ENCODE peak calls at places on chromosomes 3 and 15, in nine cellular contexts. T is stomach, Q is body of pancreas, B is T-helper 2 cell, R is NCI-H2081, V is endothelial cell of umbilical vein, C is left ventricle myocardium inferior, K is mucosa of gallbladder, P is astrocyte of the spinal cord. W is an unnamed sample.

GRCh38 chr3:136330900-136331299 is 80.8 kb downstream of the PCCB start:
- DNase-seq in T (no peak), K (no peak), R (no peak), V (no peak), B (no peak), P (no peak), Q (no peak), C (no peak), W (no peak)

GRCh38 chr3:133476971-133477375 is 77.1 kb downstream of the BFSP2 start:
- DNase-seq in T (no peak), R (peak), B (no peak), C (no peak), P (no peak), V (no peak), K (no peak), Q (no peak), W (no peak)

GRCh38 chr15:56038015-56038414 is 44.6 kb upstream of the NEDD4 start:
- DNase-seq in V (peak), R (no peak), B (no peak), P (peak), Q (no peak), K (no peak), T (no peak), C (no peak), W (no peak)

GRCh38 chr3:183688869-183689268 is 8.7 kb upstream of the YEATS2 start:
- DNase-seq in Q (no peak), R (no peak), T (no peak), C (no peak), P (no peak), V (no peak), B (no peak), K (no peak), W (no peak)

GRCh38 chr3:117545484-117545883 is 835.9 kb downstream of the TUSC7 start:
- DNase-seq in C (no peak), T (no peak), V (no peak), B (no peak), Q (no peak), K (no peak), R (no peak), P (no peak), W (no peak)

GRCh38 chr15:63553388-63553791 is 43.8 kb upstream of the FBXL22 start:
- DNase-seq in B (no peak), R (peak), V (peak), P (peak), C (no peak), K (peak), Q (peak), T (peak), W (no peak)

GRCh38 chr3:99544819-99545281 is 93.5 kb upstream of the COL8A1 start:
- DNase-seq in V (peak), C (peak), K (no peak), P (no peak), T (peak), R (no peak), Q (no peak), B (no peak), W (no peak)

GRCh38 chr3:87084868-87085267 is 93.9 kb upstream of the VGLL3 start:
- DNase-seq in C (no peak), R (no peak), T (no peak), B (no peak), Q (no peak), P (peak), K (no peak), V (no peak), W (no peak)

GRCh38 chr3:41690766-41691563 is 270.9 kb downstream of the ULK4 start:
- DNase-seq in T (no peak), B (no peak), C (no peak), R (no peak), K (no peak), V (peak), Q (no peak), P (peak), W (no peak)

GRCh38 chr3:190435618-190436017 is 14.1 kb downstream of the TMEM207 start:
- DNase-seq in K (no peak), C (no peak), B (no peak), P (peak), Q (no peak), V (no peak), T (no peak), R (no peak), W (no peak)

GRCh38 chr15:68767833-68768232 is 52.9 kb downstream of the ANP32A start:
- DNase-seq in C (no peak), Q (no peak), K (no peak), V (no peak), P (no peak), T (no peak), R (no peak), B (no peak), W (no peak)

GRCh38 chr3:66386925-66387650 is 113.7 kb downstream of the LRIG1 start:
- DNase-seq in V (no peak), Q (no peak), R (peak), T (no peak), P (no peak), C (no peak), K (no peak), B (no peak), W (no peak)

GRCh38 chr3:9859530-9860025 is 15.8 kb upstream of the RPUSD3 start:
- DNase-seq in Q (no peak), T (no peak), K (no peak), B (no peak), V (no peak), P (no peak), R (no peak), C (no peak), W (no peak)

GRCh38 chr3:126679831-126680677 is 24.0 kb upstream of the CHCHD6 start:
- DNase-seq in P (no peak), K (no peak), C (no peak), T (no peak), R (no peak), V (no peak), B (no peak), Q (no peak), W (no peak)

GRCh38 chr3:141795719-141796435 is 32.7 kb downstream of the GRK7 start:
- DNase-seq in T (no peak), K (peak), C (peak), P (peak), V (no peak), B (peak), Q (peak), R (no peak), W (no peak)

GRCh38 chr15:85788796-85789495 is 5.8 kb downstream of the KLHL25 start:
- DNase-seq in C (no peak), K (peak), V (no peak), R (no peak), Q (no peak), T (peak), B (no peak), P (no peak), W (no peak)

W was measured in ovary.